ENCODE peak calls at places on chromosome 6, in nine cellular contexts. H is keratinocyte; E is amniotic stem cell; W is activated CD4-positive, CD25-positive, alpha-beta regulatory T cell; O is AG20443; Y is HEK293T; N is activated CD4-positive, alpha-beta memory T cell treated with anti-CD3 and anti-CD28 coated beads, Interleukin-2, amount 10 ng/mL, durations not matched to agents 7 days and 5 days; X is posterior cingulate gyrus; J is ELR. B is an unnamed sample.

GRCh38 chr6:12490376-12490903 is 200.3 kb downstream of the EDN1 start:
- DNase-seq in H (no peak), E (no peak), W (no peak), O (no peak), Y (no peak), N (no peak), X (no peak), J (no peak), B (no peak)

GRCh38 chr6:20744911-20745557 is 210.8 kb downstream of the CDKAL1 start:
- DNase-seq in H (no peak), E (no peak), W (no peak), O (no peak), Y (no peak), N (no peak), X (no peak), J (no peak), B (no peak)

GRCh38 chr6:81515562-81516453 is 236.7 kb downstream of the TENT5A start:
- DNase-seq in H (no peak), E (no peak), W (no peak), O (peak; percentile 59), Y (no peak), N (no peak), X (no peak), J (no peak), B (no peak)

GRCh38 chr6:5401845-5402738 is 140.8 kb downstream of the FARS2 start:
- DNase-seq in H (no peak), E (no peak), W (no peak), O (no peak), Y (no peak), N (no peak), X (no peak), J (peak; percentile 60), B (no peak)

GRCh38 chr6:68082086-68082485 is 553.0 kb upstream of the ADGRB3 start:
- DNase-seq in H (no peak), E (no peak), W (no peak), O (no peak), Y (no peak), N (no peak), X (no peak), J (peak; percentile 4), B (no peak)

GRCh38 chr6:46510656-46511055 is 19.4 kb upstream of the RCAN2 start:
- DNase-seq in H (no peak), E (peak; percentile 72), W (no peak), O (peak; percentile 80), Y (no peak), N (no peak), X (no peak), J (no peak), B (no peak)

GRCh38 chr6:147279423-147279822 is 75.2 kb downstream of the STXBP5 start:
- DNase-seq in H (no peak), E (no peak), W (no peak), O (peak; percentile 16), Y (no peak), N (no peak), X (no peak), J (no peak), B (no peak)

GRCh38 chr6:2958802-2959201 is 12.6 kb downstream of the SERPINB6 start:
- DNase-seq in H (no peak), E (no peak), W (no peak), O (no peak), Y (no peak), N (peak; percentile 12), X (no peak), J (no peak), B (no peak)

GRCh38 chr6:110537208-110538123 is 61.1 kb upstream of the SLC22A16 start:
- DNase-seq in H (peak; percentile 89), E (peak; percentile 44), W (no peak), O (peak; percentile 72), Y (no peak), N (no peak), X (no peak), J (peak; percentile 99), B (no peak)

GRCh38 chr6:6749791-6750434 is 161.4 kb downstream of the LY86 start:
- DNase-seq in H (no peak), E (peak; percentile 34), W (no peak), O (peak; percentile 90), Y (no peak), N (peak; percentile 67), X (peak; percentile 35), J (peak; percentile 92), B (no peak)

GRCh38 chr6:6516643-6517042 is 71.9 kb upstream of the LY86 start:
- DNase-seq in H (no peak), E (no peak), W (no peak), O (no peak), Y (no peak), N (no peak), X (no peak), J (no peak), B (no peak)

GRCh38 chr6:119349341-119350201 is at the start of gene MAN1A1:
- DNase-seq in H (no peak), E (peak; percentile 65), W (peak; percentile 81), O (peak; percentile 98), Y (peak; percentile 98), N (peak; percentile 91), X (peak; percentile 64), J (peak; percentile 77), B (peak; percentile 86)